ENCODE peak calls at places on chromosomes 1 and 21, in four cellular contexts. N is activated T-helper 1 cell treated with Interleukin-2 at 50 U/mL for 16 hours, C is Right ventricle myocardium superior, H is Caco-2. T is an unnamed sample.

GRCh38 chr1:45802343-45803298 is 791 bp upstream of the MAST2 start:
- DNase-seq in N (no peak), C (peak; percentile 81), H (peak; percentile 59), T (peak; percentile 47)

GRCh38 chr1:232667094-232667780 is 37.3 kb upstream of the SIPA1L2 start:
- DNase-seq in N (no peak), C (no peak), H (no peak), T (no peak)

GRCh38 chr1:33455537-33456301 is 16.7 kb upstream of the ZSCAN20 start:
- DNase-seq in N (no peak), C (no peak), H (peak; percentile 45), T (no peak)

GRCh38 chr1:153212201-153212600 is 5.2 kb upstream of the PRR9 start:
- DNase-seq in N (no peak), C (no peak), H (no peak), T (no peak)

GRCh38 chr1:53589043-53589887 is 130.1 kb downstream of the DMRTB1 start:
- DNase-seq in N (no peak), C (no peak), H (no peak), T (no peak)

GRCh38 chr1:208997726-208998312 is 585.7 kb upstream of the CAMK1G start:
- DNase-seq in N (no peak), C (no peak), H (peak; percentile 4), T (no peak)

GRCh38 chr1:212214377-212214776 is 70.8 kb upstream of the PPP2R5A start:
- DNase-seq in N (no peak), C (no peak), H (peak; percentile 14), T (no peak)

GRCh38 chr1:248243204-248243603 is 12.0 kb downstream of the OR2M4 start:
- DNase-seq in N (no peak), C (no peak), H (peak; percentile 43), T (no peak)

GRCh38 chr1:23463286-23463685 is 20.7 kb downstream of the ASAP3 start:
- DNase-seq in N (no peak), C (no peak), H (no peak), T (no peak)

GRCh38 chr1:58755468-58755872 is 28.4 kb downstream of the JUN start:
- DNase-seq in N (peak; percentile 18), C (no peak), H (no peak), T (peak; percentile 33)

GRCh38 chr21:39648879-39649278 is 36.1 kb downstream of the B3GALT5 start:
- DNase-seq in N (no peak), C (no peak), H (no peak), T (no peak)

GRCh38 chr1:206956313-206956597 is 10.0 kb upstream of the PIGR start:
- DNase-seq in N (no peak), C (no peak), H (no peak), T (no peak)

GRCh38 chr1:25520446-25521061 is 22.9 kb upstream of the LDLRAP1 start:
- DNase-seq in N (peak; percentile 49), C (peak; percentile 69), H (peak; percentile 57), T (peak; percentile 71)

GRCh38 chr21:34822957-34823356 is 154.2 kb downstream of the CLIC6 start:
- DNase-seq in N (no peak), C (no peak), H (no peak), T (no peak)

GRCh38 chr1:39154553-39155361 is 49.7 kb upstream of the MACF1 start:
- DNase-seq in N (no peak), C (no peak), H (no peak), T (no peak)

GRCh38 chr1:234598974-234599616 is 10.9 kb downstream of the IRF2BP2 start:
- DNase-seq in N (no peak), C (no peak), H (no peak), T (peak; percentile 73)

GRCh38 chr1:91744973-91745648 is 140.8 kb downstream of the TGFBR3 start:
- DNase-seq in N (no peak), C (peak; percentile 65), H (no peak), T (peak; percentile 57)

GRCh38 chr1:45205000-45205909 is 1.1 kb downstream of the ZSWIM5 start:
- DNase-seq in N (peak; percentile 8), C (peak; percentile 51), H (peak; percentile 32), T (no peak)

GRCh38 chr1:33265780-33266605 is 9.7 kb downstream of the ZNF362 start:
- DNase-seq in N (no peak), C (no peak), H (no peak), T (no peak)

GRCh38 chr1:153922076-153922837 is 515 bp downstream of the GATAD2B start:
- DNase-seq in N (no peak), C (peak; percentile 64), H (peak; percentile 90), T (no peak)

GRCh38 chr21:36499578-36500471 is 19.9 kb upstream of the CLDN14 start:
- DNase-seq in N (no peak), C (peak; percentile 64), H (no peak), T (no peak)

GRCh38 chr1:16122916-16123315 is 33.0 kb downstream of the EPHA2 start:
- DNase-seq in N (no peak), C (no peak), H (no peak), T (peak; percentile 36)

T was measured in tibial nerve.